ENCODE peak calls at places on chromosomes 13 and 19, in four cellular contexts. X, H, G and V are unnamed samples.

GRCh38 chr13:31885994-31886393 is 145.6 kb upstream of the FRY start:
- DNase-seq in G (no peak), X (peak), H (no peak), V (no peak)

GRCh38 chr19:44741258-44741731 is 7.2 kb upstream of the BCL3 start:
- DNase-seq in X (peak), G (no peak), H (no peak), V (no peak)

GRCh38 chr13:45851171-45851889 is at the start of gene SIAH3:
- DNase-seq in G (peak), H (no peak), X (no peak), V (peak)

GRCh38 chr19:46082728-46083050 is 41.8 kb downstream of the IGFL3 start:
- DNase-seq in G (no peak), X (no peak), H (no peak), V (no peak)

GRCh38 chr13:33776510-33776909 is 41.4 kb upstream of the RFC3 start:
- DNase-seq in H (no peak), G (no peak), X (no peak), V (no peak)

GRCh38 chr19:38848299-38849146 is 1.3 kb downstream of the HNRNPL start:
- DNase-seq in H (no peak), G (no peak), X (no peak), V (no peak)

GRCh38 chr19:990746-991145 is 6.6 kb downstream of the WDR18 start:
- DNase-seq in H (no peak), G (no peak), X (no peak), V (no peak)

GRCh38 chr19:44777715-44778347 is at the start of gene CBLC:
- DNase-seq in G (no peak), X (no peak), H (no peak), V (no peak)

GRCh38 chr13:40187324-40187795 is 479.1 kb downstream of the FOXO1 start:
- DNase-seq in X (no peak), G (peak), H (no peak), V (no peak)

GRCh38 chr19:48962029-48962848 is 2.9 kb upstream of the FTL start:
- DNase-seq in H (no peak), G (peak), X (peak), V (peak)

GRCh38 chr19:49271080-49271753 is 53.8 kb downstream of the SLC6A16 start:
- DNase-seq in H (no peak), G (no peak), X (no peak), V (no peak)

GRCh38 chr19:49929611-49930482 is 543 bp upstream of the NUP62 start:
- DNase-seq in G (peak), H (peak), X (peak), V (peak)